ENCODE peak calls at places on chromosomes 7 and 10, in six cellular contexts. A is H1, Z is mesenchymal stem cell, H is H9, N is IMR-90, V is trophoblast cell. T is an unnamed sample.

GRCh38 chr10:75404023-75404334 is 2.4 kb upstream of the ZNF503 start:
- DNase-seq in A (no peak), Z (no peak), H (no peak), N (no peak), V (no peak), T (peak; percentile 39)

GRCh38 chr7:31896929-31897328 is 173.3 kb downstream of the PDE1C start:
- DNase-seq in A (no peak), Z (peak; percentile 89), H (no peak), N (peak; percentile 40), V (no peak), T (no peak)

GRCh38 chr7:45685619-45686240 is 111.6 kb downstream of the ADCY1 start:
- DNase-seq in A (no peak), Z (no peak), H (peak; percentile 24), N (no peak), V (no peak), T (no peak)

GRCh38 chr10:4647138-4647785 is 178.7 kb upstream of the AKR1E2 start:
- DNase-seq in A (no peak), Z (peak; percentile 43), H (no peak), N (peak; percentile 41), V (no peak), T (no peak)

GRCh38 chr10:123997486-123998196 is 95.8 kb downstream of the CHST15 start:
- DNase-seq in A (no peak), Z (peak; percentile 95), H (no peak), N (peak; percentile 87), V (peak; percentile 46), T (no peak)

GRCh38 chr7:29355388-29355787 is 160.8 kb downstream of the CHN2 start:
- DNase-seq in A (no peak), Z (no peak), H (no peak), N (no peak), V (peak; percentile 35), T (no peak)

GRCh38 chr10:60305394-60305892 is 84.2 kb downstream of the ANK3 start:
- DNase-seq in A (no peak), Z (peak; percentile 66), H (no peak), N (peak; percentile 65), V (no peak), T (no peak)

GRCh38 chr10:44985175-44985681 is 6.6 kb upstream of the DEPP1 start:
- DNase-seq in A (no peak), Z (peak; percentile 72), H (no peak), N (peak; percentile 69), V (no peak), T (no peak)

GRCh38 chr10:9331583-9332008 is 1277.1 kb downstream of the GATA3 start:
- DNase-seq in A (no peak), Z (peak; percentile 58), H (no peak), N (peak; percentile 65), V (peak; percentile 76), T (peak; percentile 23)

GRCh38 chr7:96319444-96319843 is 2.5 kb downstream of the SLC25A13 start:
- DNase-seq in A (no peak), Z (no peak), H (no peak), N (no peak), V (no peak), T (no peak)

GRCh38 chr7:143936087-143937009 is 1.3 kb downstream of the OR2F2 start:
- DNase-seq in A (no peak), Z (peak; percentile 65), H (no peak), N (peak; percentile 85), V (peak; percentile 46), T (no peak)

GRCh38 chr10:128324058-128324457 is 197.8 kb upstream of the MKI67 start:
- DNase-seq in A (peak; percentile 17), Z (no peak), H (peak; percentile 84), N (no peak), V (peak; percentile 75), T (peak; percentile 21)

GRCh38 chr7:39421251-39421650 is 145.0 kb upstream of the YAE1 start:
- DNase-seq in A (no peak), Z (no peak), H (no peak), N (no peak), V (no peak), T (no peak)

GRCh38 chr7:2873146-2873545 is 29.0 kb upstream of the GNA12 start:
- DNase-seq in A (no peak), Z (peak; percentile 62), H (no peak), N (no peak), V (no peak), T (no peak)

GRCh38 chr10:80532571-80532970 is 5.1 kb upstream of the SH2D4B start:
- DNase-seq in A (no peak), Z (no peak), H (no peak), N (no peak), V (no peak), T (no peak)

GRCh38 chr7:139727151-139727705 is 50.6 kb downstream of the HIPK2 start:
- DNase-seq in A (no peak), Z (peak; percentile 69), H (no peak), N (peak; percentile 69), V (no peak), T (no peak)

GRCh38 chr10:17076626-17077025 is 53.0 kb downstream of the CUBN start:
- DNase-seq in A (no peak), Z (no peak), H (no peak), N (no peak), V (no peak), T (no peak)

GRCh38 chr7:150896562-150897209 is 44.4 kb downstream of the AOC1 start:
- DNase-seq in A (no peak), Z (no peak), H (no peak), N (no peak), V (no peak), T (no peak)

GRCh38 chr10:79181227-79181626 is 112.5 kb downstream of the ZMIZ1 start:
- DNase-seq in A (no peak), Z (no peak), H (no peak), N (no peak), V (no peak), T (no peak)

GRCh38 chr7:16646427-16647081 is 573 bp downstream of the BZW2 start:
- DNase-seq in A (no peak), Z (peak; percentile 36), H (no peak), N (no peak), V (peak; percentile 43), T (no peak)

GRCh38 chr7:64630496-64630895 is 35.4 kb upstream of the ZNF107 start:
- DNase-seq in A (no peak), Z (no peak), H (no peak), N (peak; percentile 15), V (peak; percentile 60), T (no peak)

GRCh38 chr7:84060760-84061261 is 133.8 kb downstream of the SEMA3A start:
- DNase-seq in A (no peak), Z (peak; percentile 49), H (no peak), N (peak; percentile 55), V (no peak), T (no peak)

GRCh38 chr10:3931224-3931623 is 146.2 kb upstream of the KLF6 start:
- DNase-seq in A (no peak), Z (no peak), H (no peak), N (no peak), V (no peak), T (no peak)

GRCh38 chr10:125035588-125036298 is 93.8 kb downstream of the ZRANB1 start:
- DNase-seq in A (no peak), Z (no peak), H (no peak), N (no peak), V (no peak), T (no peak)

GRCh38 chr7:96084880-96085551 is 236.9 kb downstream of the SLC25A13 start:
- DNase-seq in A (no peak), Z (peak; percentile 3), H (no peak), N (peak; percentile 68), V (peak; percentile 19), T (no peak)

GRCh38 chr7:158461824-158462223 is 125.8 kb downstream of the PTPRN2 start:
- DNase-seq in A (no peak), Z (no peak), H (no peak), N (no peak), V (no peak), T (no peak)

GRCh38 chr7:158460665-158461064 is 127.0 kb downstream of the PTPRN2 start:
- DNase-seq in A (no peak), Z (no peak), H (no peak), N (no peak), V (no peak), T (no peak)

GRCh38 chr7:158467562-158467961 is 120.1 kb downstream of the PTPRN2 start:
- DNase-seq in A (no peak), Z (no peak), H (no peak), N (no peak), V (no peak), T (no peak)

GRCh38 chr7:158458716-158459282 is 128.8 kb downstream of the PTPRN2 start:
- DNase-seq in A (no peak), Z (no peak), H (no peak), N (no peak), V (no peak), T (no peak)

DNA sequence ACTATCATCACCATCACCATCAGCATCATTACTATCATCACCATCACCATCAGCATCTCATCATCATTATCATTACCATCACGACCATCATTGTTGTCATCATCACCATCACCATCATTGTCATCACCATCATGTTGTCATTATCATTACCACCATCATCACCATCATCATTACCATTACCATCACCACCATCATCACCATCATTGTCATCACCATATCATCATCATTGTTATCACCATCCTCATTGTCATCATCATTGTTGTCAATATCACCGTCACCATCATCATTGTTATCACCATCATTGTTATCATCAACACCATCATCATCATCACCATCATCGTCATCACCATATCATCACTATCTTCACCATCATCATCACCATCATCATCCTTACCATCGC is 124.3 kb downstream of the PTPRN2 start:
- DNase-seq in A (no peak), Z (no peak), H (no peak), N (no peak), V (no peak), T (no peak)
- H3K23ac ChIP-seq in A (no peak overlapping the region), Z (no peak overlapping the region), H (no peak overlapping the region), N (no peak overlapping the region), V (no peak overlapping the region), T (no peak overlapping the region)

GRCh38 chr10:23191764-23192395 is at the start of gene PTF1A:
- DNase-seq in A (no peak), Z (no peak), H (peak; percentile 46), N (no peak), V (no peak), T (no peak)
- H4K91ac ChIP-seq in A (no peak within 1 kb of the TSS), Z (no peak within 1 kb of the TSS), H (no peak within 1 kb of the TSS), N (no peak within 1 kb of the TSS), V (no peak within 1 kb of the TSS), T (no peak within 1 kb of the TSS)

DNA sequence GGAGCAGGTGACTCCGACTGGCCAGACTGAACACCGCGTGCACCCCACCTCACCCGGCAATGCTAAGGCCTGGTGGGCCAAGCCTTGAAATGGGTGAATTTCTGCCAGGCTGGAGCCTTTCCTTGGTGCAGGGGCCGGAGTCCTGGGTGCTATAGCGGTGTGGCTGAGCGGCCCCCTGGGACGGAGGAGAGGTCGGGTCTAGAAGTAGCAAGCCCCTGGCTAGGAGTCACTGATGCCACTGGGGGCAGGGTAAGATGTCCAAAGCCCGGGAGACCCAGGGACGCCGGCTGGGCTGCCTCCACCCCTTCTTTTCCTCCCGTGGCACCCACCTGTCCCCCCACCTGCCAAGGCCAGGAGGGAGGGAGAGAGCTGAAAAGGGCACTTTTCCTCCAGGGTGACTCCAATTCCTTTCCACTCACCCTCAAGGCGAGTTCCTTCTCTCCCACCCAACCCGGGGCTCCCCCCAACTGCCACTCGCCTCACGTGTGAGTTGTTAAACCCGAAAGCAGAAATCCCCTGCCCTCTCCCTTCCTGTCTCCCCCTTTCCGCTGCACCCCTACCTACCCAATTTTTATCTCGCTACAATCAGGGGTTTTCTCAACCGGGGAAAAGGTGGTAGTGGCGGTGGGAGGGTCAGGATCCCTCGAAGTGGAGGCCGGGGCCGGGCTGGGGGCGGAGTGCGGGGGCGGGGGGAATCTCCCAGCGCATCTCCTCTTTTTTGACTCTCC is 6.0 kb upstream of the GATA3 start:
- DNase-seq in A (no peak), Z (no peak), H (no peak), N (no peak), V (no peak), T (no peak)
- H3K4ac ChIP-seq in A (no peak overlapping the region), Z (no peak overlapping the region), H (no peak overlapping the region), N (no peak overlapping the region), V (peak overlapping the region; percentile 15), T (no peak overlapping the region)

GRCh38 chr7:521221-522070 is 1.8 kb upstream of the PDGFA start:
- DNase-seq in A (no peak), Z (peak; percentile 81), H (no peak), N (peak; percentile 16), V (peak; percentile 18), T (no peak)
- H3K23ac ChIP-seq in A (no peak overlapping the region), Z (no peak overlapping the region), H (no peak overlapping the region), N (no peak overlapping the region), V (no peak overlapping the region), T (peak overlapping the region; percentile 44)